ENCODE peak calls at places on chromosome 12, in seven cellular contexts. Y is kidney, F is right atrium auricular region, H is left ventricle myocardium inferior, J is ovary, T is RWPE2, D is tibial nerve. N is an unnamed sample.
A peak's percentile ranks its signal among the peaks of the same experiment; 100 is the strongest.

GRCh38 chr12:50089730-50090129 is 4.6 kb downstream of the SMARCD1 start:
- DNase-seq in H (no peak), J (no peak), F (no peak), D (no peak), T (no peak), Y (peak; percentile 22), N (no peak)

GRCh38 chr12:47547077-47547476 is 158.8 kb downstream of the RPAP3 start:
- DNase-seq in T (no peak), Y (no peak), J (no peak), D (no peak), F (no peak), H (no peak), N (no peak)

GRCh38 chr12:111462134-111462821 is 56.6 kb downstream of the SH2B3 start:
- DNase-seq in H (no peak), J (no peak), D (no peak), T (no peak), F (no peak), Y (no peak), N (no peak)

GRCh38 chr12:64890873-64891468 is 66.5 kb downstream of the TBC1D30 start:
- DNase-seq in T (no peak), F (no peak), H (no peak), J (no peak), D (no peak), Y (no peak), N (no peak)

GRCh38 chr12:47303207-47303606 is 223.4 kb upstream of the AMIGO2 start:
- DNase-seq in T (no peak), H (no peak), F (no peak), Y (no peak), D (no peak), J (no peak), N (no peak)

GRCh38 chr12:85627584-85627983 is 208.6 kb downstream of the RASSF9 start:
- DNase-seq in Y (no peak), J (no peak), F (no peak), T (no peak), H (no peak), D (no peak), N (no peak)

GRCh38 chr12:124754949-124755800 is 108.5 kb downstream of the SCARB1 start:
- DNase-seq in J (peak; percentile 80), T (no peak), H (peak; percentile 89), D (peak; percentile 84), F (peak; percentile 97), Y (peak; percentile 96), N (no peak)

GRCh38 chr12:82708056-82708455 is 21.4 kb downstream of the TMTC2 start:
- DNase-seq in T (no peak), J (no peak), D (no peak), Y (no peak), H (no peak), F (no peak), N (no peak)

GRCh38 chr12:58893421-58893986 is 26.8 kb downstream of the LRIG3 start:
- DNase-seq in F (no peak), D (no peak), T (no peak), H (no peak), J (no peak), Y (no peak), N (no peak)

GRCh38 chr12:89730060-89730459 is 21.4 kb upstream of the ATP2B1 start:
- DNase-seq in T (no peak), D (no peak), F (no peak), J (no peak), H (no peak), Y (no peak), N (no peak)

GRCh38 chr12:91357381-91357780 is 174.8 kb upstream of the DCN start:
- DNase-seq in F (no peak), H (no peak), J (no peak), D (no peak), Y (no peak), T (no peak), N (no peak)

GRCh38 chr12:92988622-92989130 is 59.6 kb upstream of the EEA1 start:
- DNase-seq in H (no peak), J (no peak), D (no peak), F (no peak), T (no peak), Y (no peak), N (no peak)

GRCh38 chr12:100799770-100800169 is 5.2 kb downstream of the ANO4 start:
- DNase-seq in Y (no peak), D (no peak), T (no peak), F (no peak), H (no peak), J (no peak), N (no peak)

GRCh38 chr12:46373303-46374182 is 970 bp upstream of the SLC38A2 start:
- DNase-seq in T (peak; percentile 73), H (peak; percentile 51), F (peak; percentile 77), J (peak; percentile 71), Y (peak; percentile 86), D (peak; percentile 43), N (no peak)

GRCh38 chr12:80269953-80270552 is 170.7 kb downstream of the OTOGL start:
- DNase-seq in H (no peak), D (no peak), Y (no peak), J (no peak), T (no peak), F (no peak), N (no peak)

GRCh38 chr12:56338643-56339422 is at the start of gene IL23A:
- DNase-seq in J (no peak), F (no peak), T (peak; percentile 73), H (no peak), Y (no peak), D (no peak), N (peak; percentile 71)

GRCh38 chr12:48165089-48166031 is 8.0 kb upstream of the ASB8 start:
- DNase-seq in D (no peak), T (no peak), Y (no peak), F (no peak), J (no peak), H (no peak), N (no peak)

GRCh38 chr12:131894981-131895639 is 688 bp downstream of the ULK1 start:
- DNase-seq in T (no peak), F (no peak), H (no peak), D (no peak), Y (peak; percentile 85), J (peak; percentile 63), N (no peak)

DNA sequence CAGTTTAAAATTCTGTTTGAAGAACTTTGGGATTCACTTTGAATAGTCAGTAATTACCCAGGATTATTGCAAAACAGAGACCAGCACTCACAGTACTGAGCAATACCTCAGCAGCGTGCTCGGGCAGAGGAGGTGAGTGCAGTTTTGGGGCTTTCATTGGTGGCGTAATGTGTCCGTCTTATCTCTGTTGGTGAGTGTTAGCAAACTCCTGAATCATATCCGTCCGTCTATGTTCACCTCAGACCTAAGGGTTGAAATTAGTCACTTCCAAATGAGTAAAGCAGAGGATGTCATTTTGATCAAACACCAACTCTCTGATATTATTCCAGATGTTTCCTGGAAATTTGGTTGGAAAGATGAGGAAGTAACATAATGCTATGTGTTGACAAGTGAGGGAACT is 82.8 kb downstream of the BORCS5 start:
- DNase-seq in Y (no peak), J (no peak), D (no peak), T (peak; percentile 80), H (no peak), F (no peak), N (peak; percentile 94)
- H3K27ac ChIP-seq in Y (no peak overlapping the region), J (no peak overlapping the region), D (no peak overlapping the region), T (peak overlapping the region; percentile 65), H (no peak overlapping the region), F (no peak overlapping the region), N (peak overlapping the region; percentile 29)

DNA sequence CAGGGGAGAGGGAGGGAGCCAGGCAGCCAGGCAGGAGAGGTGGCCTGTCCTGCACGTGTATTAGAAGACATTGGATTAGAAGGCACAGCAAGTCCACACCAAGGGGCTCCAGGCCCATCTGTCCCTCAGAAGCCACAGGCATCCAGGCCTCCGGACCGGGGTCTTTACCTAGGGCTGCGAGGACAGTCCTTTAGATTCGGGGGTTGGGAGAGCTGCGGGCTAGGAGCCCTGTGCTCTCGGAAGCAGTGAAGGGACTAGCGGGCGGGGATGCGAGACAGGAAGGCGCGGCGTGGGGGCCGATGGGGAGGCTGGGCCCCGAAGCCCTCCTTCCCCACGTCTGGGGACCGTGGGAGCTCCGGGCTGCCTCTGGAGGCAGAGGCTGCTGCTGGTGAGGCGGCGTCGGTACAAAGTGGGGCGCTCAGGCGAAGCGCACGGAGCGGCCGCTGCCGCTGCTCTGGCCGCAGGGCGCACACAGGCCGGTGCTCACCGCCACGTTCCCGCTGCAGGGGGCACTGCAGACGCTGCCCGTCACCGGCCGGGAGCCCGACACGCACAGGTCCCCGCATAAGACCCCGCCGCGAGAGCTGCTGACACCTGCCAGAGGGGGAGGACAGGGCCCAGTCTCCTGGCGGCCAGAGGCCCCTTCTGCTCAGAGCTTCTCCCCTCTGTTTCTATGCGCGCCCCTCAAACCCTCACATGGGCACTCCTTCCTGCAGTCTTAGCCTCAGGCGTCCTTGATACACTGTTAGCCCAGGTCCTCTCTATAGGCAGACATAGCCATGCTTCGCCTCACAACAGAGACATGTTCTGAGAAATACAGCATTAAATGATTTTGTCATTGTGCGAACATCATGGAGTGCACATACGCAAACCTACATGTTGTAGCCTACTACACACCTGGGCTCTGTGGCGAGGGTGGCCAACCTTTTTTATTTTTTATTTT is 17.3 kb downstream of the KRT7 start:
- DNase-seq in Y (no peak), H (no peak), J (no peak), T (peak; percentile 73), D (no peak), F (no peak), N (no peak)
- H3K27ac ChIP-seq in Y (peak overlapping the region; percentile 23), H (no peak overlapping the region), J (no peak overlapping the region), T (peak overlapping the region; percentile 99), D (no peak overlapping the region), F (no peak overlapping the region), N (peak overlapping the region; percentile 98)

GRCh38 chr12:108696996-108697290 is 34.4 kb downstream of the CORO1C start:
- DNase-seq in J (no peak), Y (no peak), F (no peak), T (no peak), D (no peak), H (no peak), N (no peak)

GRCh38 chr12:108699955-108700563 is 31.3 kb downstream of the CORO1C start:
- DNase-seq in F (no peak), H (no peak), Y (no peak), J (no peak), D (no peak), T (no peak), N (no peak)

GRCh38 chr12:108696111-108696995 is 35.0 kb downstream of the CORO1C start:
- DNase-seq in F (no peak), H (no peak), Y (no peak), J (no peak), T (peak; percentile 78), D (no peak), N (peak; percentile 100)

GRCh38 chr12:108700833-108701450 is 30.4 kb downstream of the CORO1C start:
- DNase-seq in F (no peak), Y (no peak), H (no peak), T (peak; percentile 85), J (no peak), D (no peak), N (peak; percentile 60)

DNA sequence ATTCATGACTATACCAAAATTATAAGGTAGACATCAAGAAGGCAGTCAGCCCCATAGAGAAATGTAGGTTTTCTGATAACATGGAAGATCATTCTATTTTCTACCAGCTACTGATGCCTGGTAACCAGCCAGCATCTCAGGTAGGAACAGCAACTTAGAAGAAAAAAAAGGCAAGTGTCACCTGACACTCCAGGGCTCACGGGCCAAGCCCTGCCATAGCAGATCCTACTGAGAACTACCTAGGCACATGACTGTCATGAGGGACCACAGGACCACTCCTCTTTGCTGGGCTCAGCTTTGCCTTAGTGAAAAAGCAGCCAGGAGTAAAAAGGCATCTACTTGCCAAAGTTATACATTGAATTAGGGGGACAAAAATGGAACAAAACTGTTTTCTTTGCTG is 33.4 kb downstream of the CORO1C start:
- DNase-seq in J (no peak), Y (no peak), T (no peak), D (no peak), F (no peak), H (no peak), N (no peak)
- H3K27ac ChIP-seq in J (no peak overlapping the region), Y (no peak overlapping the region), T (peak overlapping the region; percentile 99), D (no peak overlapping the region), F (peak overlapping the region; percentile 69), H (peak overlapping the region; percentile 12), N (peak overlapping the region; percentile 99)

GRCh38 chr12:67752226-67752732 is 103.7 kb downstream of the DYRK2 start:
- DNase-seq in D (no peak), J (no peak), F (no peak), T (no peak), Y (no peak), H (no peak), N (no peak)
- H3K27ac ChIP-seq in D (no peak overlapping the region), J (no peak overlapping the region), F (no peak overlapping the region), T (no peak overlapping the region), Y (no peak overlapping the region), H (no peak overlapping the region), N (no peak overlapping the region)

N was measured in epithelial cell of prostate.